ENCODE peak calls at places on chromosome 17, in nine cellular contexts. T, D, E, K, I, Y, U, X and Z are unnamed samples.

GRCh38 chr17:67525239-67526135 is 148.4 kb downstream of the PITPNC1 start:
- DNase-seq in U (no peak), X (no peak), Y (no peak), E (no peak), D (no peak), I (no peak), K (no peak), T (no peak), Z (no peak)

GRCh38 chr17:3954086-3954485 is 10.2 kb downstream of the ATP2A3 start:
- DNase-seq in I (no peak), T (no peak), U (no peak), Y (no peak), K (no peak), X (no peak), E (no peak), D (no peak), Z (no peak)

GRCh38 chr17:77783991-77784820 is 174.3 kb upstream of the TNRC6C start:
- DNase-seq in K (no peak), U (no peak), E (no peak), X (no peak), D (no peak), I (no peak), T (no peak), Y (no peak), Z (no peak)

GRCh38 chr17:15169676-15170075 is 95.5 kb downstream of the PMP22 start:
- DNase-seq in Y (no peak), I (no peak), K (no peak), D (peak; percentile 62), E (no peak), U (no peak), T (peak; percentile 24), X (no peak), Z (no peak)

GRCh38 chr17:37359682-37360188 is 16.1 kb upstream of the C17orf78 start:
- DNase-seq in I (no peak), E (no peak), D (no peak), Y (no peak), X (no peak), U (no peak), K (no peak), T (no peak), Z (no peak)

GRCh38 chr17:14784997-14785696 is 480.0 kb downstream of the PMP22 start:
- DNase-seq in D (no peak), E (peak; percentile 65), X (no peak), K (peak; percentile 68), T (no peak), Y (no peak), I (no peak), U (no peak), Z (no peak)

GRCh38 chr17:20095366-20096080 is 86.4 kb downstream of the SPECC1 start:
- DNase-seq in Y (peak; percentile 79), I (no peak), U (no peak), X (no peak), E (no peak), K (no peak), D (peak; percentile 43), T (peak; percentile 34), Z (no peak)

GRCh38 chr17:76682306-76682705 is 28.5 kb downstream of the MXRA7 start:
- DNase-seq in K (no peak), T (peak; percentile 75), I (no peak), Y (no peak), E (no peak), U (peak; percentile 38), D (peak; percentile 81), X (no peak), Z (no peak)

GRCh38 chr17:46159686-46160085 is 33.5 kb downstream of the KANSL1 start:
- DNase-seq in E (no peak), K (no peak), X (no peak), U (no peak), I (peak; percentile 26), D (peak; percentile 78), Y (no peak), T (peak; percentile 36), Z (no peak)

GRCh38 chr17:37607637-37608368 is 1.4 kb downstream of the SYNRG start:
- DNase-seq in I (no peak), K (no peak), X (no peak), T (no peak), U (no peak), E (peak; percentile 88), D (no peak), Y (no peak), Z (no peak)

GRCh38 chr17:77873518-77874302 is 84.8 kb upstream of the TNRC6C start:
- DNase-seq in D (no peak), Y (peak; percentile 19), U (no peak), I (no peak), T (no peak), E (peak; percentile 38), X (no peak), K (no peak), Z (no peak)

GRCh38 chr17:40915721-40916256 is 21.7 kb downstream of the KRT23 start:
- DNase-seq in E (no peak), X (no peak), U (no peak), Y (no peak), T (peak; percentile 26), K (no peak), I (peak; percentile 37), D (peak; percentile 48), Z (peak; percentile 71)

GRCh38 chr17:50520483-50520882 is 12.1 kb upstream of the EPN3 start:
- DNase-seq in Y (no peak), K (no peak), X (no peak), U (no peak), T (no peak), I (no peak), E (no peak), D (no peak), Z (no peak)

GRCh38 chr17:50517504-50518264 is 9.4 kb downstream of the MYCBPAP start:
- DNase-seq in K (no peak), E (no peak), X (no peak), U (no peak), Y (no peak), T (no peak), I (no peak), D (no peak), Z (no peak)

GRCh38 chr17:50516980-50517379 is 8.7 kb downstream of the MYCBPAP start:
- DNase-seq in U (no peak), Y (no peak), D (no peak), E (no peak), T (no peak), X (no peak), K (no peak), I (no peak), Z (no peak)

GRCh38 chr17:50519141-50519834 is 11.0 kb downstream of the MYCBPAP start:
- DNase-seq in X (no peak), T (no peak), U (no peak), K (no peak), E (no peak), Y (no peak), I (no peak), D (peak; percentile 44), Z (no peak)

GRCh38 chr17:50518265-50519023 is 10.2 kb downstream of the MYCBPAP start:
- DNase-seq in X (no peak), U (no peak), I (no peak), D (no peak), K (no peak), T (no peak), Y (no peak), E (no peak), Z (no peak)
- H3K4me3 ChIP-seq in X (no peak overlapping the region), U (no peak overlapping the region), I (no peak overlapping the region), D (no peak overlapping the region), K (no peak overlapping the region), T (no peak overlapping the region), Y (no peak overlapping the region), E (no peak overlapping the region), Z (no peak overlapping the region)

DNA sequence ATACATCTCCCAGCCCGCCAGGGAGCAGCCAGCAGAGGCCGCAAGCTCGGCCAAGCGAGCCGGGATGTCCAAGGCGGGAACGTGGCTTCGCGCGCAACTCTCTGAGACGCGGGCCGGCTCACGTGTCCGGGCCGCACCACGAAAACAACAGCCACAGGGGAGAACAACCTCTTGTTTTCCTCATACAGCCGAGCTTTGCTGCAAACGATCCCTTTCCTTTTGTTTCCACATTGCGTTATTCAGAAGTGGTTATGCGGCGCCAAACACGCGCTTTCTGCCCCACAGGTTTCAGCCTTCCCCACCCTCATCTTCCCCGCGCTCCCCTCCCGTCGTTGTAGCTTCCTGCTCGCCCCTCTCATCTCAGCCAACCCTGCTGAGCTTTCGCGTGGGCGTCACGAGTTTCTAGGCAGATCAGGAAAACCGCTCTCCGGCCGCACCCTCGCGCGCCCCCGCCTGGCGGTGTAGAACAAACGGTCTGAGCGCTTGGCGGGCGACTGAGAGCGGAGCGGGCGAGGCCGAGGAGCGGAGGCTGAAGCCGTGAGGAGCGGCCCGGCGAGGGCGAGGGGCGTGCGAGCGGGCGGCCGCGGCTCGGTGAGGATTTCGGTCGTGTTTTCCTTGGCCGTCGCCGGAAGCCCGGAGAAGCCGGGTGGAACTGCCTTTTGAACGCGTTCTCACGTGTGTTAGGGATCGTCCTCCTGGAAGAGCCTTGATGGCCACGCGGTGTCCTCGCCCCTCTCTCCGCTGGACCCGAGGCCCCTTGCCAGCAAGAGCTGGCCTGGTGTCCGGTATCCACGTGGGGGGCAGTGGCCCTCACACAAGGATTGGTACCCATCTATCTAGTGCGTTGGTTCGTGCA is 6.6 kb upstream of the SMARCD2 start:
- DNase-seq in T (peak; percentile 88), Y (peak; percentile 96), D (peak; percentile 92), X (peak; percentile 60), U (no peak), K (peak; percentile 95), I (no peak), E (peak; percentile 95), Z (no peak)
- H3K4me3 ChIP-seq in T (peak overlapping the region; percentile 19), Y (peak overlapping the region; percentile 41), D (peak overlapping the region; percentile 34), X (peak overlapping the region; percentile 34), U (peak overlapping the region; percentile 28), K (peak overlapping the region; percentile 35), I (peak overlapping the region; percentile 43), E (peak overlapping the region; percentile 22), Z (peak overlapping the region; percentile 42)

GRCh38 chr17:6556121-6557039 is at the start of gene PITPNM3:
- DNase-seq in D (no peak), X (no peak), K (no peak), Y (no peak), U (no peak), I (no peak), E (no peak), T (no peak), Z (no peak)

GRCh38 chr17:6554871-6555330 is 1.5 kb downstream of the PITPNM3 start:
- DNase-seq in E (no peak), U (no peak), I (no peak), T (no peak), X (no peak), D (no peak), Y (no peak), K (no peak), Z (no peak)

GRCh38 chr17:6557040-6557438 is 684 bp upstream of the PITPNM3 start:
- DNase-seq in D (no peak), K (no peak), T (no peak), I (no peak), E (no peak), Y (no peak), X (no peak), U (no peak), Z (no peak)

GRCh38 chr17:6554336-6554735 is 2.0 kb downstream of the PITPNM3 start:
- DNase-seq in U (no peak), I (no peak), X (no peak), E (no peak), D (no peak), Y (no peak), K (no peak), T (no peak), Z (no peak)

GRCh38 chr17:6555331-6556120 is 829 bp downstream of the PITPNM3 start:
- DNase-seq in D (peak; percentile 48), K (no peak), T (no peak), I (no peak), E (no peak), X (no peak), Y (no peak), U (no peak), Z (no peak)
- H3K4me3 ChIP-seq in D (peak overlapping the region; percentile 35), K (peak overlapping the region; percentile 51), T (peak overlapping the region; percentile 17), I (peak overlapping the region; percentile 42), E (no peak overlapping the region), X (peak overlapping the region; percentile 22), Y (peak overlapping the region; percentile 42), U (peak overlapping the region; percentile 38), Z (peak overlapping the region; percentile 68)

GRCh38 chr17:79117905-79118487 is 43.4 kb downstream of the ENGASE start:
- DNase-seq in I (no peak), E (no peak), K (no peak), D (no peak), Y (no peak), U (no peak), X (no peak), T (no peak), Z (no peak)
- H3K4me3 ChIP-seq in I (no peak overlapping the region), E (no peak overlapping the region), K (no peak overlapping the region), D (no peak overlapping the region), Y (no peak overlapping the region), U (no peak overlapping the region), X (no peak overlapping the region), T (no peak overlapping the region), Z (no peak overlapping the region)